ENCODE peak calls at places on chromosomes 5 and 9, in four cellular contexts. N is HepG2, G is SK-N-SH, K is K562. L is an unnamed sample.

GRCh38 chr9:3441197-3441816 is 84.5 kb downstream of the RFX3 start:
- DNase-seq in N (peak), G (peak), K (peak), L (peak)

GRCh38 chr5:83377131-83377865 is 94.2 kb upstream of the VCAN start:
- DNase-seq in N (no peak), G (no peak), K (no peak), L (no peak)

GRCh38 chr9:22244141-22245011 is 202.2 kb upstream of the DMRTA1 start:
- DNase-seq in N (peak), G (no peak), K (no peak), L (peak)

GRCh38 chr5:84381501-84382362 is 2.9 kb downstream of the EDIL3 start:
- DNase-seq in N (no peak), G (no peak), K (no peak), L (no peak)

GRCh38 chr9:68619636-68620035 is 79.0 kb upstream of the TMEM252 start:
- DNase-seq in N (no peak), G (no peak), K (no peak), L (no peak)

GRCh38 chr5:79143684-79144379 is 32.2 kb downstream of the BHMT start:
- DNase-seq in N (no peak), G (no peak), K (peak), L (peak)

GRCh38 chr5:111227226-111227782 is 3.1 kb downstream of the CAMK4 start:
- DNase-seq in N (no peak), G (no peak), K (no peak), L (no peak)

GRCh38 chr5:149646564-149646963 is 65.3 kb downstream of the ARHGEF37 start:
- DNase-seq in N (no peak), G (peak), K (peak), L (no peak)

GRCh38 chr5:141373673-141374317 is at the start of gene PCDHGA6:
- DNase-seq in N (no peak), G (no peak), K (no peak), L (no peak)

GRCh38 chr5:168713051-168713450 is 133.9 kb upstream of the PANK3 start:
- DNase-seq in N (no peak), G (no peak), K (no peak), L (no peak)

GRCh38 chr9:104748359-104749031 is 1.0 kb downstream of the NIPSNAP3A start:
- DNase-seq in N (peak), G (peak), K (peak), L (no peak)

GRCh38 chr5:14809369-14810144 is 62.0 kb downstream of the ANKH start:
- DNase-seq in N (peak), G (no peak), K (peak), L (peak)

GRCh38 chr9:12776775-12777055 is 1.9 kb downstream of the LURAP1L start:
- DNase-seq in N (no peak), G (no peak), K (no peak), L (no peak)

GRCh38 chr5:163889369-163889768 is 383.9 kb downstream of the MAT2B start:
- DNase-seq in N (no peak), G (no peak), K (no peak), L (no peak)

GRCh38 chr5:50969207-50970145 is 303.0 kb downstream of the PARP8 start:
- DNase-seq in N (no peak), G (peak), K (no peak), L (no peak)

GRCh38 chr5:122078116-122078865 is at the start of gene LOX:
- DNase-seq in N (peak), G (peak), K (no peak), L (no peak)

GRCh38 chr5:39364367-39364766 is at the start of gene C9:
- DNase-seq in N (no peak), G (no peak), K (no peak), L (no peak)

GRCh38 chr9:124511891-124512805 is 4.9 kb upstream of the NR5A1 start:
- DNase-seq in N (peak), G (peak), K (peak), L (no peak)

GRCh38 chr5:54159153-54159836 is 151.1 kb downstream of the ARL15 start:
- DNase-seq in N (peak), G (no peak), K (peak), L (no peak)

GRCh38 chr5:123087173-123088030 is 1.6 kb upstream of the PRDM6 start:
- DNase-seq in N (no peak), G (peak), K (no peak), L (no peak)

GRCh38 chr5:80877592-80877991 is 82.6 kb upstream of the RASGRF2 start:
- DNase-seq in N (no peak), G (no peak), K (no peak), L (no peak)

GRCh38 chr5:125612356-125613149 is 810.7 kb upstream of the GRAMD2B start:
- DNase-seq in N (no peak), G (no peak), K (no peak), L (no peak)

GRCh38 chr5:171162602-171163001 is 146.4 kb upstream of the TLX3 start:
- DNase-seq in N (no peak), G (peak), K (peak), L (peak)

GRCh38 chr5:27855491-27855890 is 817.1 kb upstream of the CDH9 start:
- DNase-seq in N (no peak), G (no peak), K (no peak), L (no peak)
- TF ChIP-seq JUND in N (no peak), G (no peak), K (no peak), L (no peak)

GRCh38 chr9:110069326-110070248 is 138.4 kb downstream of the C9orf152 start:
- DNase-seq in N (no peak), G (no peak), K (no peak), L (no peak)
- TF ChIP-seq JUND in N (no peak), G (peak), K (no peak), L (no peak)

GRCh38 chr9:123382659-123383511 is 26.9 kb downstream of the CRB2 start:
- DNase-seq in N (no peak), G (no peak), K (no peak), L (no peak)
- TF ChIP-seq JUND in N (no peak), G (no peak), K (no peak), L (no peak)

GRCh38 chr9:97703437-97704326 is 6.5 kb upstream of the XPA start:
- DNase-seq in N (peak), G (peak), K (peak), L (peak)
- TF ChIP-seq JUND in N (no peak), G (peak), K (peak), L (peak)

GRCh38 chr9:127319366-127320121 is 55.0 kb downstream of the GARNL3 start:
- DNase-seq in N (no peak), G (no peak), K (no peak), L (no peak)
- TF ChIP-seq JUND in N (no peak), G (peak), K (no peak), L (no peak)

GRCh38 chr5:5293029-5293428 is 129.4 kb upstream of the ICE1 start:
- DNase-seq in N (peak), G (no peak), K (peak), L (no peak)

GRCh38 chr5:5289537-5289936 is 132.9 kb upstream of the ICE1 start:
- DNase-seq in N (no peak), G (no peak), K (no peak), L (no peak)

GRCh38 chr5:5290674-5291334 is 131.7 kb upstream of the ICE1 start:
- DNase-seq in N (no peak), G (no peak), K (no peak), L (no peak)

GRCh38 chr5:5294429-5294828 is 128.0 kb upstream of the ICE1 start:
- DNase-seq in N (no peak), G (no peak), K (no peak), L (no peak)

GRCh38 chr5:5291357-5291756 is 131.1 kb upstream of the ICE1 start:
- DNase-seq in N (no peak), G (no peak), K (no peak), L (no peak)
- TF ChIP-seq JUND in N (no peak), G (no peak), K (no peak), L (no peak)

DNA sequence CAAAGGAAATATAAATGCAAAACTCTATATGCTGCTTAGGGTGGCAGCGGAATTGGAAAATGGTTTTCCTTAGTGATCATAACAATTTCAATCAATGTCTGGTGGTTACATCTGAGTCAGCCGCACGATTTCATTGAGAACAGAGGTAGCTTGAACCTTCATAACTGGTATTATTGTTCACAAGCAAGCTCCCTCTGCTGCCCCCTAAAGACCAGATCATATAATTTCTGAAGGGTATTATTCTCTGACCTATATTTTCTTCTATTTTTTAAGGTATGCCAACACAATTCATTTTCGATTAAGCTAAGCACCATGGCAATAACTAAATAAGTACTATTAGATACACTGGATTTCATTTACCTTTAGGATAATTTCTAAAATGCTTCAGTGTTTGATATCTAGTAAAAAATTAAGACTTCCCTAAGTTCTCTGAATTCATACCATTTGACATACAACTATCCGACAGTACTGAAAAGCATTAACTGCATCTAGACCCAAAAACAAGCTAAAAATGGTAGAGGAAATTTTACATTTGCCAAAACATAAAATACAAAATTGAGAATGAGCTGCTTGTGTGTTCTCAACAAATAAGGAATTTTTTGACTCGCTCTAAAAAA is 181.1 kb upstream of the SPEF2 start:
- DNase-seq in N (peak), G (peak), K (peak), L (peak)
- TF ChIP-seq JUND in N (no peak), G (no peak), K (no peak), L (no peak)

L was measured in HCT116.